ENCODE peak calls at places on chromosomes 5 and 9, in four cellular contexts. One of them, this sample, is unnamed.

GRCh38 chr9:77839459-77840140 is 191.5 kb upstream of the GNA14 start:
- DNase-seq in GM12878: no peak
- DNase-seq in K562: no peak
- DNase-seq in HL-60: no peak
- DNase-seq in this sample: no peak

GRCh38 chr5:144309265-144309664 is 138.6 kb downstream of the KCTD16 start:
- DNase-seq in GM12878: no peak
- DNase-seq in K562: no peak
- DNase-seq in HL-60: no peak
- DNase-seq in this sample: no peak

GRCh38 chr5:133205204-133205603 is 153.4 kb downstream of the HSPA4 start:
- DNase-seq in K562: no peak
- DNase-seq in HL-60: no peak
- DNase-seq in GM12878: no peak
- DNase-seq in this sample: no peak

GRCh38 chr5:111680737-111681413 is 76.1 kb downstream of the NREP start:
- DNase-seq in GM12878: no peak
- DNase-seq in HL-60: no peak
- DNase-seq in K562: no peak
- DNase-seq in this sample: no peak

GRCh38 chr5:10586008-10586407 is 22.1 kb downstream of the ANKRD33B start:
- DNase-seq in GM12878: no peak
- DNase-seq in HL-60: no peak
- DNase-seq in K562: no peak
- DNase-seq in this sample: no peak

GRCh38 chr9:25418974-25419373 is 259.3 kb downstream of the TUSC1 start:
- DNase-seq in K562: no peak
- DNase-seq in GM12878: no peak
- DNase-seq in HL-60: no peak
- DNase-seq in this sample: no peak

GRCh38 chr9:87606921-87607521 is 109.4 kb downstream of the DAPK1 start:
- DNase-seq in GM12878: no peak
- DNase-seq in HL-60: no peak
- DNase-seq in K562: no peak
- DNase-seq in this sample: no peak

GRCh38 chr9:107395126-107395525 is 94.4 kb downstream of the KLF4 start:
- DNase-seq in GM12878: no peak
- DNase-seq in K562: no peak
- DNase-seq in HL-60: no peak
- DNase-seq in this sample: no peak

GRCh38 chr9:117249799-117250198 is 165.1 kb downstream of the ASTN2 start:
- DNase-seq in HL-60: no peak
- DNase-seq in GM12878: no peak
- DNase-seq in K562: no peak
- DNase-seq in this sample: no peak

GRCh38 chr5:102090770-102091169 is 205.3 kb downstream of the SLCO4C1 start:
- DNase-seq in HL-60: no peak
- DNase-seq in GM12878: no peak
- DNase-seq in K562: peak
- DNase-seq in this sample: peak

GRCh38 chr9:33289501-33289900 is 815 bp upstream of the NFX1 start:
- DNase-seq in GM12878: no peak
- DNase-seq in K562: no peak
- DNase-seq in HL-60: no peak
- DNase-seq in this sample: no peak

GRCh38 chr5:119420173-119420572 is 32.1 kb upstream of the HSD17B4 start:
- DNase-seq in HL-60: no peak
- DNase-seq in GM12878: no peak
- DNase-seq in K562: no peak
- DNase-seq in this sample: no peak

GRCh38 chr5:132674671-132675506 is 1.1 kb downstream of the IL4 start:
- DNase-seq in GM12878: peak
- DNase-seq in HL-60: no peak
- DNase-seq in K562: no peak
- DNase-seq in this sample: peak

GRCh38 chr5:123937230-123937629 is 425.3 kb downstream of the CSNK1G3 start:
- DNase-seq in HL-60: peak
- DNase-seq in GM12878: peak
- DNase-seq in K562: peak
- DNase-seq in this sample: peak

GRCh38 chr5:128053291-128053954 is 30.1 kb upstream of the SLC12A2 start:
- DNase-seq in GM12878: no peak
- DNase-seq in K562: no peak
- DNase-seq in HL-60: no peak
- DNase-seq in this sample: no peak

GRCh38 chr5:73230264-73231244 is 57.6 kb downstream of the TMEM174 start:
- DNase-seq in K562: no peak
- DNase-seq in GM12878: no peak
- DNase-seq in HL-60: no peak
- DNase-seq in this sample: no peak

GRCh38 chr5:130541617-130542221 is 623.3 kb downstream of the HINT1 start:
- DNase-seq in HL-60: no peak
- DNase-seq in GM12878: peak
- DNase-seq in K562: no peak
- DNase-seq in this sample: no peak

GRCh38 chr5:2598503-2598902 is 153.0 kb downstream of the IRX2 start:
- DNase-seq in HL-60: no peak
- DNase-seq in K562: no peak
- DNase-seq in GM12878: no peak
- DNase-seq in this sample: no peak

GRCh38 chr9:87685431-87685830 is 40.5 kb upstream of the CTSL start:
- DNase-seq in K562: no peak
- DNase-seq in HL-60: no peak
- DNase-seq in GM12878: no peak
- DNase-seq in this sample: no peak

GRCh38 chr5:38323645-38324295 is 65.4 kb downstream of the EGFLAM start:
- DNase-seq in HL-60: no peak
- DNase-seq in K562: no peak
- DNase-seq in GM12878: no peak
- DNase-seq in this sample: no peak

GRCh38 chr9:95079461-95079860 is 238.0 kb downstream of the FANCC start:
- DNase-seq in K562: no peak
- DNase-seq in GM12878: no peak
- DNase-seq in HL-60: no peak
- DNase-seq in this sample: no peak

GRCh38 chr5:61964199-61964598 is 341.8 kb upstream of the KIF2A start:
- DNase-seq in K562: no peak
- DNase-seq in HL-60: no peak
- DNase-seq in GM12878: no peak
- DNase-seq in this sample: no peak

GRCh38 chr5:174816858-174817257 is 92.5 kb downstream of the MSX2 start:
- DNase-seq in GM12878: no peak
- DNase-seq in HL-60: no peak
- DNase-seq in K562: no peak
- DNase-seq in this sample: no peak

GRCh38 chr9:135230386-135230765 is 142.9 kb downstream of the OLFM1 start:
- DNase-seq in HL-60: no peak
- DNase-seq in GM12878: no peak
- DNase-seq in K562: no peak
- DNase-seq in this sample: no peak

GRCh38 chr5:33401482-33402390 is 39.0 kb upstream of the TARS1 start:
- DNase-seq in HL-60: no peak
- DNase-seq in K562: no peak
- DNase-seq in GM12878: no peak
- DNase-seq in this sample: no peak

GRCh38 chr5:145408048-145408341 is 427.1 kb downstream of the PRELID2 start:
- DNase-seq in GM12878: peak
- DNase-seq in HL-60: no peak
- DNase-seq in K562: no peak
- DNase-seq in this sample: no peak

GRCh38 chr9:131092030-131092429 is 4.3 kb upstream of the AIF1L start:
- DNase-seq in HL-60: no peak
- DNase-seq in GM12878: no peak
- DNase-seq in K562: peak
- DNase-seq in this sample: no peak

GRCh38 chr5:154421868-154422267 is 23.9 kb upstream of the SAP30L start:
- DNase-seq in HL-60: no peak
- DNase-seq in GM12878: no peak
- DNase-seq in K562: peak
- DNase-seq in this sample: no peak

GRCh38 chr5:141050622-141051525 is at the start of gene PCDHB1:
- DNase-seq in K562: no peak
- DNase-seq in HL-60: no peak
- DNase-seq in GM12878: no peak
- DNase-seq in this sample: no peak

GRCh38 chr9:36970007-36970888 is 63.8 kb downstream of the PAX5 start:
- DNase-seq in HL-60: no peak
- DNase-seq in K562: no peak
- DNase-seq in GM12878: no peak
- DNase-seq in this sample: no peak

GRCh38 chr9:87278971-87279731 is 218.5 kb upstream of the DAPK1 start:
- DNase-seq in HL-60: no peak
- DNase-seq in K562: no peak
- DNase-seq in GM12878: no peak
- DNase-seq in this sample: no peak

GRCh38 chr9:6384732-6385131 is 28.3 kb upstream of the UHRF2 start:
- DNase-seq in GM12878: no peak
- DNase-seq in K562: no peak
- DNase-seq in HL-60: no peak
- DNase-seq in this sample: no peak

GRCh38 chr9:69949396-69949795 is 94.3 kb upstream of the MAMDC2 start:
- DNase-seq in K562: no peak
- DNase-seq in HL-60: no peak
- DNase-seq in GM12878: no peak
- DNase-seq in this sample: no peak

GRCh38 chr9:123617952-123618678 is 262.1 kb downstream of the CRB2 start:
- DNase-seq in HL-60: no peak
- DNase-seq in K562: no peak
- DNase-seq in GM12878: no peak
- DNase-seq in this sample: no peak

GRCh38 chr9:131697097-131697496 is 42.8 kb downstream of the RAPGEF1 start:
- DNase-seq in GM12878: no peak
- DNase-seq in K562: no peak
- DNase-seq in HL-60: no peak
- DNase-seq in this sample: no peak

GRCh38 chr5:172648008-172648359 is 6.9 kb downstream of the NEURL1B start:
- DNase-seq in GM12878: no peak
- DNase-seq in K562: no peak
- DNase-seq in HL-60: no peak
- DNase-seq in this sample: no peak

GRCh38 chr5:538271-538771 is 14.1 kb upstream of the SLC9A3 start:
- DNase-seq in K562: no peak
- DNase-seq in HL-60: no peak
- DNase-seq in GM12878: no peak
- DNase-seq in this sample: no peak

GRCh38 chr5:148507644-148508043 is 123.9 kb downstream of the FBXO38 start:
- DNase-seq in HL-60: no peak
- DNase-seq in GM12878: no peak
- DNase-seq in K562: no peak
- DNase-seq in this sample: no peak

GRCh38 chr9:97602430-97602829 is 30.7 kb downstream of the TSTD2 start:
- DNase-seq in GM12878: no peak
- DNase-seq in K562: no peak
- DNase-seq in HL-60: no peak
- DNase-seq in this sample: no peak

GRCh38 chr5:175464414-175465233 is 13.7 kb upstream of the SFXN1 start:
- DNase-seq in K562: peak
- DNase-seq in HL-60: no peak
- DNase-seq in GM12878: no peak
- DNase-seq in this sample: no peak

DNA sequence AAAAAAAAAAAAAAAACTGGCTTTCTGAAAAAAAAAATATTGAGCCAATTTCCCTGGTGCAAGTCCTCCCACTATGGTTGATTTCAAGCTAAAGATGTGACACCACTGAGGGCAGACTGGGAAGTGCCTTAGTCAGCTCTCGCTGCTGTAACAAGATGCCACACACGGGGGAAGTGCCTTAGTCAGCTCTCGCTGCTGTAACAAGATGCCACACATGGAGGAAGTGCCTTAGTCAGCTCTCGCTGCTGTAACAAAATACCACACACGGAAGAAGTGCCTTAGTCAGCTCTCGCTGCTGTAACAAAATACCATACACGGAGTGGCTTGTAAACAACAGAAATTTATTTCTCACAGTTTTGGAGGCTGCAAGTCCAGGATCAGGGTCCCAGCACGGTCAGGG is 23.4 kb downstream of the BTNL9 start:
- DNase-seq in HL-60: no peak
- DNase-seq in K562: no peak
- DNase-seq in GM12878: no peak
- DNase-seq in this sample: no peak
- TF ChIP-seq SPI1 in HL-60: no peak
- TF ChIP-seq SPI1 in K562: peak
- TF ChIP-seq SPI1 in GM12878: no peak
- TF ChIP-seq SPI1 in this sample: no peak

DNA sequence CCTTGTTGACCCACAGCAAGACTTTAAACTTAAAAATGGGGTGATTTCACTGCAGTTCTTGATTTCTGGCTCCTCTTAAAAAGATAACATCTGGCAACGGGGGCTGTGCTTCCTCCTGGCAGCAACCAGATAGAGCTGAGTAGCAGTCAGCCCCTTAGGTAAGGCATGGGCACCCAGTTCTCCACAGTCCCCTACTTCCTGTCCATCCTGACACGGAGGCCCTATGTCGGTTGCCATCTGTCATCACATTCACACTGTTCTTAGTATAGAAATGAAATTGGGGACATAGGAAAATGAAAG is 11.7 kb downstream of the CD74 start:
- DNase-seq in GM12878: no peak
- DNase-seq in HL-60: no peak
- DNase-seq in K562: no peak
- DNase-seq in this sample: no peak
- TF ChIP-seq SPI1 in GM12878: no peak
- TF ChIP-seq SPI1 in HL-60: no peak
- TF ChIP-seq SPI1 in K562: no peak
- TF ChIP-seq SPI1 in this sample: peak

DNA sequence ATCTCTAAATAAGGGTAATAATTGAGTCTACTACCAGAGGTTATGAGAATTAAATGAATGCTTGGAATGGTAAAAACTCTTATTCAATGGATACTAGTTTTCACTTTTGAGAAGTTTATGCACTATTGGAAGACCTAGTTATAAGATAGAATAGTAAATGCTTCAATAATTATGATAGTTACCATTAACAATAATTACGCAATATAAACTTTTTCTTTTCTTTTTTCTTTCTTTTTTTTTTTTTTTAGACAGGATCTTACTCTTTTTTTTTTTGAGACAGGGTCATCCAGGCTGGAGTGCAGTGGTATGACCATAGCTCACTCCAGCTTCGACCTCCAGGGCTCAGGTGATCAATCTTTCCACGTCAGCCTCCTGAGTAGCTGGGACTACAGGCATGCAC is 6.7 kb downstream of the ALDOB start:
- DNase-seq in HL-60: no peak
- DNase-seq in K562: no peak
- DNase-seq in GM12878: no peak
- DNase-seq in this sample: no peak
- TF ChIP-seq SPI1 in HL-60: no peak
- TF ChIP-seq SPI1 in K562: no peak
- TF ChIP-seq SPI1 in GM12878: no peak
- TF ChIP-seq SPI1 in this sample: no peak

DNA sequence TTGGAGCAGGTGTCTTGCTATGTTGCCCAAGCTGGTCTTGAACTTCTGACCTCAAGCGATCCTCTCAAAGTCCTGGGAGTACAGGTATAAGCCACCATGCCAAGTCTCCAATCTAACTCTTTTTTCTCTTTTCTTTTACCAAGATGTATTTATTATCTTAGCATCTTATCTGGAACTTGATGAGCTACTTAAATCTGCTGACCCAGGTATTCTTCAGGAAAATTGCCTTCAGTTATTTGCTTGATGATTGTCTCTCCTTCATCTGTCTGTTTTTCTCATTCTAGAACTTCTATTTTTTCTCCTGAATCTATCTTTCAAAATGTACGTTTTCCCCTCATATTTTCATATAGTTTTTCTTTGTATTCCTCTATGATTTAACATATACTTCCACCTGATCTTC is 158.2 kb upstream of the DMAC1 start:
- DNase-seq in K562: no peak
- DNase-seq in HL-60: no peak
- DNase-seq in GM12878: no peak
- DNase-seq in this sample: no peak
- TF ChIP-seq SPI1 in K562: no peak
- TF ChIP-seq SPI1 in HL-60: no peak
- TF ChIP-seq SPI1 in GM12878: no peak
- TF ChIP-seq SPI1 in this sample: no peak

This sample was measured in GM12891.